ENCODE peak calls at places on chromosomes 11 and 22, in seven cellular contexts. N, L, D, I, B, U and T are unnamed samples.

GRCh38 chr11:67120456-67120855 is 1.4 kb downstream of the KDM2A start:
- DNase-seq in N (no peak), L (no peak), D (no peak), I (no peak), B (no peak), U (no peak), T (no peak)

GRCh38 chr22:45225732-45226560 is 14.7 kb downstream of the KIAA0930 start:
- DNase-seq in N (peak; percentile 75), L (no peak), D (peak; percentile 74), I (no peak), B (peak; percentile 70), U (no peak), T (peak; percentile 93)

GRCh38 chr22:17767236-17768065 is 6.8 kb downstream of the BID start:
- DNase-seq in N (no peak), L (no peak), D (no peak), I (no peak), B (no peak), U (no peak), T (no peak)

GRCh38 chr11:59822989-59823566 is 12.5 kb upstream of the MRPL16 start:
- DNase-seq in N (peak; percentile 72), L (peak; percentile 88), D (no peak), I (peak; percentile 69), B (peak; percentile 53), U (no peak), T (peak; percentile 67)

GRCh38 chr22:43262990-43263644 is 76.2 kb upstream of the TTLL12 start:
- DNase-seq in N (peak; percentile 49), L (no peak), D (no peak), I (peak; percentile 48), B (no peak), U (peak; percentile 27), T (no peak)

GRCh38 chr11:128783513-128783912 is 83.6 kb downstream of the KCNJ1 start:
- DNase-seq in N (no peak), L (no peak), D (no peak), I (no peak), B (no peak), U (no peak), T (no peak)

GRCh38 chr11:95674669-95675358 is 114.8 kb downstream of the FAM76B start:
- DNase-seq in N (no peak), L (no peak), D (no peak), I (no peak), B (no peak), U (no peak), T (no peak)

GRCh38 chr22:50676211-50676636 is 3.6 kb downstream of the SHANK3 start:
- DNase-seq in N (no peak), L (no peak), D (no peak), I (no peak), B (no peak), U (no peak), T (no peak)

GRCh38 chr11:125952973-125953372 is 7.1 kb downstream of the VSIG10L2 start:
- DNase-seq in N (peak; percentile 60), L (peak; percentile 37), D (no peak), I (no peak), B (no peak), U (peak; percentile 63), T (no peak)

GRCh38 chr22:45212306-45212709 is 28.4 kb downstream of the KIAA0930 start:
- DNase-seq in N (peak; percentile 88), L (no peak), D (peak; percentile 94), I (peak; percentile 91), B (peak; percentile 96), U (peak; percentile 80), T (peak; percentile 92)

GRCh38 chr11:113960702-113961330 is 14.1 kb upstream of the HTR3A start:
- DNase-seq in N (no peak), L (no peak), D (no peak), I (no peak), B (no peak), U (no peak), T (no peak)

GRCh38 chr22:21837184-21837979 is 30.1 kb downstream of the MAPK1 start:
- DNase-seq in N (peak; percentile 77), L (peak; percentile 64), D (no peak), I (peak; percentile 76), B (peak; percentile 91), U (no peak), T (peak; percentile 82)

GRCh38 chr11:65434667-65435179 is 12.1 kb downstream of the NEAT1 start:
- DNase-seq in N (no peak), L (no peak), D (no peak), I (no peak), B (peak; percentile 38), U (no peak), T (peak; percentile 18)

GRCh38 chr11:65436412-65437032 is 13.9 kb downstream of the NEAT1 start:
- DNase-seq in N (peak; percentile 48), L (peak; percentile 12), D (no peak), I (peak; percentile 21), B (peak; percentile 49), U (no peak), T (peak; percentile 37)

GRCh38 chr11:65435981-65436411 is 13.4 kb downstream of the NEAT1 start:
- DNase-seq in N (peak; percentile 35), L (no peak), D (no peak), I (peak; percentile 23), B (no peak), U (no peak), T (peak; percentile 37)

GRCh38 chr11:65434057-65434666 is 11.6 kb downstream of the NEAT1 start:
- DNase-seq in N (peak; percentile 46), L (no peak), D (no peak), I (no peak), B (peak; percentile 34), U (no peak), T (peak; percentile 25)

GRCh38 chr11:65435330-65435931 is 12.8 kb downstream of the NEAT1 start:
- DNase-seq in N (no peak), L (no peak), D (no peak), I (no peak), B (peak; percentile 45), U (no peak), T (peak; percentile 27)
- H3K4me3 ChIP-seq in N (no peak overlapping the region), L (no peak overlapping the region), D (no peak overlapping the region), I (no peak overlapping the region), B (no peak overlapping the region), U (peak overlapping the region; percentile 80), T (peak overlapping the region; percentile 22)

GRCh38 chr11:68844801-68845200 is 3.1 kb upstream of the CPT1A start:
- DNase-seq in N (no peak), L (no peak), D (no peak), I (no peak), B (no peak), U (no peak), T (no peak)

GRCh38 chr11:68845351-68846002 is 3.8 kb upstream of the CPT1A start:
- DNase-seq in N (no peak), L (no peak), D (no peak), I (no peak), B (no peak), U (no peak), T (no peak)

GRCh38 chr11:68843052-68843561 is 1.4 kb upstream of the CPT1A start:
- DNase-seq in N (peak; percentile 66), L (no peak), D (peak; percentile 63), I (no peak), B (peak; percentile 29), U (no peak), T (peak; percentile 41)

GRCh38 chr11:68843703-68844312 is 2.1 kb upstream of the CPT1A start:
- DNase-seq in N (peak; percentile 62), L (peak; percentile 89), D (peak; percentile 79), I (no peak), B (no peak), U (peak; percentile 87), T (no peak)

DNA sequence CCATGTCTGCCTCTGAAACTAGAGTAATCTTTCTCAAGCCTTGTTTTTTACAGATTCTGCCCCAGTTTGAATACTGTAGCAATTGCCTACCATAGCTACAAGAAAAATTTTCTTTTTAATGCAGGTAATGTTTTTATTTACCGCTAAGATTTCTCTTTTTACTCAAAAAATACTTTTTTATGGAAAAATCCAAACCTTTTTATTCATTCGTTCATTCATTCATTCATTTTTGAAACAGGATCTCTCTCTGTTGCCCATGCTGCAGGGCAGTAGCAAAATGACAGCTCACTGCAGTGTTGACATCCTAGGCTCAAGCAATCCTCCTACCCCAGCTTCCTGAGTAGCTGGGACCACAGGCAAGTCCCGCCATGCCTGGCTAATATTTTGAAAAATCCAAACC is 2.7 kb upstream of the CPT1A start:
- DNase-seq in N (no peak), L (no peak), D (no peak), I (no peak), B (no peak), U (no peak), T (no peak)
- H3K4me3 ChIP-seq in N (peak overlapping the region; percentile 25), L (peak overlapping the region; percentile 59), D (no peak overlapping the region), I (no peak overlapping the region), B (no peak overlapping the region), U (peak overlapping the region; percentile 89), T (no peak overlapping the region)

GRCh38 chr22:37752189-37753061 is 55.3 kb upstream of the GCAT start:
- DNase-seq in N (peak; percentile 99), L (peak; percentile 98), D (peak; percentile 95), I (peak; percentile 83), B (peak; percentile 85), U (peak; percentile 95), T (peak; percentile 97)

GRCh38 chr22:37750596-37751162 is 53.8 kb downstream of the TRIOBP start:
- DNase-seq in N (no peak), L (no peak), D (no peak), I (no peak), B (no peak), U (no peak), T (no peak)

GRCh38 chr22:37749831-37750595 is 53.2 kb downstream of the TRIOBP start:
- DNase-seq in N (peak; percentile 50), L (no peak), D (peak; percentile 53), I (peak; percentile 61), B (peak; percentile 78), U (peak; percentile 46), T (peak; percentile 68)

GRCh38 chr22:37753746-37754145 is 54.0 kb upstream of the GCAT start:
- DNase-seq in N (no peak), L (peak; percentile 52), D (no peak), I (no peak), B (peak; percentile 33), U (peak; percentile 44), T (no peak)

GRCh38 chr22:37751449-37752188 is 54.8 kb downstream of the TRIOBP start:
- DNase-seq in N (no peak), L (peak; percentile 31), D (no peak), I (no peak), B (no peak), U (no peak), T (no peak)
- H3K4me3 ChIP-seq in N (no peak overlapping the region), L (no peak overlapping the region), D (no peak overlapping the region), I (no peak overlapping the region), B (no peak overlapping the region), U (peak overlapping the region; percentile 44), T (no peak overlapping the region)

DNA sequence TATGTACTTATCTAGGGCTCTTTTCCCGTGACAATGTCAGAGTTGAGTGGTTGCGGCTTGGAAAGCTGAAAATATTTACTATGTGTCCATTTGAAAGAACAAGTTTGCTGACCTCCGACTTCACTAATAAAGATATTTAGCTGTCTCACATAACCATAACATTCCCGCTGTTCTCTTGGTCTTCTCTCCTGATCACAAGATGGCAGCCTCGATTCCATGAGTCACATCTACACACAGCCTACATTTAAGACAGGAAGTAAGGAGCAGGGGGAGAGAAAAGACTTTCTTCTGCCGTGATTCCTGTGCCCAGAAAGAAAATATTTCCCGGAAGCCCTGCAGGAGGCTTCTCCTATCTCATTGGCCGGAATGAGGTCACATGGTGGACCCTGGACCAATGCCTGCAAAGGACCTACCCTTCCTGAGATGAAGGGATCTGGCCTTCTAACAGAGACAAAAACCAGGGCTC is 47.4 kb upstream of the SYT13 start:
- DNase-seq in N (peak; percentile 92), L (peak; percentile 44), D (no peak), I (peak; percentile 66), B (peak; percentile 65), U (peak; percentile 59), T (peak; percentile 45)
- H3K4me3 ChIP-seq in N (no peak overlapping the region), L (peak overlapping the region; percentile 17), D (no peak overlapping the region), I (no peak overlapping the region), B (no peak overlapping the region), U (peak overlapping the region; percentile 49), T (no peak overlapping the region)